ENCODE peak calls at places on chromosome 7, in five cellular contexts. One of them, this sample, is unnamed.

GRCh38 chr7:117873056-117873932 is at the start of gene CTTNBP2:
- DNase-seq in GM12878: no peak
- DNase-seq in right lobe of liver: peak; percentile 69
- DNase-seq in testis: peak; percentile 58
- DNase-seq in esophagus squamous epithelium: no peak
- DNase-seq in this sample: peak; percentile 45

GRCh38 chr7:20214787-20215669 is 2.2 kb downstream of the MACC1 start:
- DNase-seq in GM12878: no peak
- DNase-seq in right lobe of liver: no peak
- DNase-seq in testis: no peak
- DNase-seq in esophagus squamous epithelium: no peak
- DNase-seq in this sample: no peak

GRCh38 chr7:32020760-32021159 is 49.4 kb downstream of the PDE1C start:
- DNase-seq in GM12878: no peak
- DNase-seq in right lobe of liver: no peak
- DNase-seq in testis: no peak
- DNase-seq in esophagus squamous epithelium: no peak
- DNase-seq in this sample: no peak

GRCh38 chr7:98409843-98410242 is 9.0 kb upstream of the BAIAP2L1 start:
- DNase-seq in GM12878: no peak
- DNase-seq in right lobe of liver: no peak
- DNase-seq in testis: no peak
- DNase-seq in esophagus squamous epithelium: no peak
- DNase-seq in this sample: no peak

GRCh38 chr7:7237978-7238267 is 55.6 kb downstream of the C1GALT1 start:
- DNase-seq in GM12878: no peak
- DNase-seq in right lobe of liver: no peak
- DNase-seq in testis: no peak
- DNase-seq in esophagus squamous epithelium: no peak
- DNase-seq in this sample: no peak

GRCh38 chr7:139943391-139943790 is 114.3 kb downstream of the TBXAS1 start:
- DNase-seq in GM12878: no peak
- DNase-seq in right lobe of liver: no peak
- DNase-seq in testis: no peak
- DNase-seq in esophagus squamous epithelium: no peak
- DNase-seq in this sample: no peak

GRCh38 chr7:115216652-115217051 is 294.8 kb downstream of the MDFIC start:
- DNase-seq in GM12878: no peak
- DNase-seq in right lobe of liver: no peak
- DNase-seq in testis: no peak
- DNase-seq in esophagus squamous epithelium: no peak
- DNase-seq in this sample: no peak

GRCh38 chr7:41143074-41143473 is 559.8 kb downstream of the INHBA start:
- DNase-seq in GM12878: no peak
- DNase-seq in right lobe of liver: no peak
- DNase-seq in testis: no peak
- DNase-seq in esophagus squamous epithelium: no peak
- DNase-seq in this sample: no peak

GRCh38 chr7:151179946-151180345 is 7.1 kb downstream of the ASB10 start:
- DNase-seq in GM12878: no peak
- DNase-seq in right lobe of liver: no peak
- DNase-seq in testis: no peak
- DNase-seq in esophagus squamous epithelium: no peak
- DNase-seq in this sample: no peak

GRCh38 chr7:69847921-69848612 is 249.8 kb downstream of the AUTS2 start:
- DNase-seq in GM12878: no peak
- DNase-seq in right lobe of liver: no peak
- DNase-seq in testis: no peak
- DNase-seq in esophagus squamous epithelium: no peak
- DNase-seq in this sample: no peak

GRCh38 chr7:105580022-105580740 is 1.1 kb downstream of the EFCAB10 start:
- DNase-seq in GM12878: no peak
- DNase-seq in right lobe of liver: no peak
- DNase-seq in testis: no peak
- DNase-seq in esophagus squamous epithelium: no peak
- DNase-seq in this sample: no peak

GRCh38 chr7:158442260-158442659 is 145.4 kb downstream of the PTPRN2 start:
- DNase-seq in GM12878: no peak
- DNase-seq in right lobe of liver: no peak
- DNase-seq in testis: no peak
- DNase-seq in esophagus squamous epithelium: no peak
- DNase-seq in this sample: no peak

GRCh38 chr7:26993816-26994810 is 101.7 kb downstream of the HOXA1 start:
- DNase-seq in GM12878: no peak
- DNase-seq in right lobe of liver: no peak
- DNase-seq in testis: no peak
- DNase-seq in esophagus squamous epithelium: no peak
- DNase-seq in this sample: no peak

DNA sequence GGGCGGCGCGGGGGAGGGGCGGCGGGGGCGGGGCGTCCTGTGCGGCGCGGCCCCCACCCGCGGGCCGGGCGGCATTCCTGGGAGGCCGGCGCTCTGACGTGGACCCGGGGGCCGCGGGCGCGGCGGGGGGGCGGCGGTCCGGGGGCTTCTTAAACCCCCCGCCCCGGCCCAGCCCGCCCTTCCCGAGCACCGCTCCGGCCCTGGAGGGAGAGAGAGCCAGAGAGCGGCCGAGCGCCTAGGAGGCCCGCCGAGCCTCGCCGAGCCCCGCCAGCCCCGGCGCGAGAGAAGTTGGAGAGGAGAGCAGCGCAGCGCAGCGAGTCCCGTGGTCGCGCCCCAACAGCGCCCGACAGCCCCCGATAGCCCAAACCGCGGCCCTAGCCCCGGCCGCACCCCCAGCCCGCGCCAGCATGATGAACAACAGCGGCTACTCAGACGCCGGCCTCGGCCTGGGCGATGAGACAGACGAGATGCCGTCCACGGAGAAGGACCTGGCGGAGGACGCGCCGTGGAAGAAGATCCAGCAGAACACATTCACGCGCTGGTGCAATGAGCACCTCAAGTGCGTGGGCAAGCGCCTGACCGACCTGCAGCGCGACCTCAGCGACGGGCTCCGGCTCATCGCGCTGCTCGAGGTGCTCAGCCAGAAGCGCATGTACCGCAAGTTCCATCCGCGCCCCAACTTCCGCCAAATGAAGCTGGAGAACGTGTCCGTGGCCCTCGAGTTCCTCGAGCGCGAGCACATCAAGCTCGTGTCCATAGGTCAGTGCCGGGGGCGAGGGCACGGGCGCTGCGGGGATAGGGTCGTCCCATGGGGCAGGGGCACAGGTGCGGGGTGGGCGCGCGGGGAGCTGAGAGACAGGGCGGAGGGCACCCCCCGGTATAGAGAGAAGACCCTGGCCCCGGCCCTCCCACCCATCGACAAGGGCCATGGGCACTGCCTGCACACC is at the start of gene FLNC:
- DNase-seq in GM12878: no peak
- DNase-seq in right lobe of liver: peak; percentile 48
- DNase-seq in testis: peak; percentile 54
- DNase-seq in esophagus squamous epithelium: no peak
- DNase-seq in this sample: peak; percentile 50
- TF ChIP-seq POLR2A in GM12878: no peak
- TF ChIP-seq POLR2A in right lobe of liver: no peak
- TF ChIP-seq POLR2A in testis: no peak
- TF ChIP-seq POLR2A in esophagus squamous epithelium: peak; percentile 39
- TF ChIP-seq POLR2A in this sample: no peak

GRCh38 chr7:5423272-5423843 is at the start of gene TNRC18:
- DNase-seq in GM12878: no peak
- DNase-seq in right lobe of liver: peak; percentile 55
- DNase-seq in testis: peak; percentile 43
- DNase-seq in esophagus squamous epithelium: no peak
- DNase-seq in this sample: peak; percentile 34
- TF ChIP-seq POLR2A in GM12878: no peak
- TF ChIP-seq POLR2A in right lobe of liver: peak; percentile 34
- TF ChIP-seq POLR2A in testis: no peak
- TF ChIP-seq POLR2A in esophagus squamous epithelium: peak; percentile 76
- TF ChIP-seq POLR2A in this sample: no peak

GRCh38 chr7:73833251-73833919 is 2.6 kb downstream of the CLDN4 start:
- DNase-seq in GM12878: no peak
- DNase-seq in right lobe of liver: no peak
- DNase-seq in testis: no peak
- DNase-seq in esophagus squamous epithelium: no peak
- DNase-seq in this sample: no peak
- TF ChIP-seq POLR2A in GM12878: no peak
- TF ChIP-seq POLR2A in right lobe of liver: no peak
- TF ChIP-seq POLR2A in testis: no peak
- TF ChIP-seq POLR2A in esophagus squamous epithelium: no peak
- TF ChIP-seq POLR2A in this sample: no peak

GRCh38 chr7:16644624-16644986 is 949 bp downstream of the ANKMY2 start:
- DNase-seq in GM12878: no peak
- DNase-seq in right lobe of liver: peak; percentile 64
- DNase-seq in testis: peak; percentile 64
- DNase-seq in esophagus squamous epithelium: no peak
- DNase-seq in this sample: peak; percentile 57
- TF ChIP-seq POLR2A in GM12878: no peak
- TF ChIP-seq POLR2A in right lobe of liver: no peak
- TF ChIP-seq POLR2A in testis: no peak
- TF ChIP-seq POLR2A in esophagus squamous epithelium: no peak
- TF ChIP-seq POLR2A in this sample: no peak

DNA sequence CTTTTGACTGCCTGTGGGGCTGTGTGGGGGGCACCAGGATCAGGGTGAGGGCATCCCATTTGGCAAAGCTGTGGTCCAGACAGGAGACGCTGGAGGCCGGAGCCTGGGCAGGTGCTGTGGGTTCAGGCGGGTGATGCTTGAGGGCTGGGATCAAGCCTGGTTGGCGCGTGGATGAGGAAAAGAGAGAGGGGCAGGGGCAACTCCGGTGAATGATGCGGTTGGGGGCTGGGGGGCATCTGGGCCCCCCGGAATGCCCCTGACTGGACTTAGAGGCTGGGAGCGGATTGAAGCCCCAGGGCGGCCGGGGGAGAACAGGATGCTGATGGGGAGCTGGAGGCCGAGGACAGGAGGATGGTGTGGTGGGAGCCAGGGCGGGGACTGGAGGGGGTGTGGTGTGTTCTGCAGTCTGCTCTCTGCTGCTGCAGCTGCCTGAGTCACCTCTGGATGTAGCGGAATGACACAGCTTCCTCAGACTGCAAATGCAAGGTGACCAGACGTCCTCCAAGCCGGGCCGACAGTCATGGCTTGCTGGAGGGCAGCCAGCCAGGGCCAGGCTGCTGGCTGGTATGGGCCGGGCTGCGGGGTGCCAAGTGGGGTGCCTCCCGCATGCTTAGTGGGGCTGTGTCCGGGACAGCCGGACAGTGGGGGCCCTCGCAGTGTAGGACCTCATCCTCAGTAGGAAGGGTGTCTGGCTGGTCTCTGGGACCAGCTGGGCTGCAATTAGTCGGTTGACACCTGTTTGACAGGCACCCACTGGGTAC is 3.2 kb downstream of the MAFK start:
- DNase-seq in GM12878: no peak
- DNase-seq in right lobe of liver: peak; percentile 41
- DNase-seq in testis: no peak
- DNase-seq in esophagus squamous epithelium: no peak
- DNase-seq in this sample: peak; percentile 67
- TF ChIP-seq POLR2A in GM12878: no peak
- TF ChIP-seq POLR2A in right lobe of liver: no peak
- TF ChIP-seq POLR2A in testis: no peak
- TF ChIP-seq POLR2A in esophagus squamous epithelium: no peak
- TF ChIP-seq POLR2A in this sample: no peak

GRCh38 chr7:83159731-83160130 is 3.0 kb downstream of the PCLO start:
- DNase-seq in GM12878: no peak
- DNase-seq in right lobe of liver: no peak
- DNase-seq in testis: no peak
- DNase-seq in esophagus squamous epithelium: no peak
- DNase-seq in this sample: no peak

GRCh38 chr7:83166781-83167180 is 4.1 kb upstream of the PCLO start:
- DNase-seq in GM12878: no peak
- DNase-seq in right lobe of liver: no peak
- DNase-seq in testis: no peak
- DNase-seq in esophagus squamous epithelium: no peak
- DNase-seq in this sample: no peak

GRCh38 chr7:83161186-83161585 is 1.5 kb downstream of the PCLO start:
- DNase-seq in GM12878: no peak
- DNase-seq in right lobe of liver: no peak
- DNase-seq in testis: no peak
- DNase-seq in esophagus squamous epithelium: no peak
- DNase-seq in this sample: no peak

GRCh38 chr7:83161851-83162401 is 758 bp downstream of the PCLO start:
- DNase-seq in GM12878: no peak
- DNase-seq in right lobe of liver: no peak
- DNase-seq in testis: peak; percentile 37
- DNase-seq in esophagus squamous epithelium: no peak
- DNase-seq in this sample: no peak

DNA sequence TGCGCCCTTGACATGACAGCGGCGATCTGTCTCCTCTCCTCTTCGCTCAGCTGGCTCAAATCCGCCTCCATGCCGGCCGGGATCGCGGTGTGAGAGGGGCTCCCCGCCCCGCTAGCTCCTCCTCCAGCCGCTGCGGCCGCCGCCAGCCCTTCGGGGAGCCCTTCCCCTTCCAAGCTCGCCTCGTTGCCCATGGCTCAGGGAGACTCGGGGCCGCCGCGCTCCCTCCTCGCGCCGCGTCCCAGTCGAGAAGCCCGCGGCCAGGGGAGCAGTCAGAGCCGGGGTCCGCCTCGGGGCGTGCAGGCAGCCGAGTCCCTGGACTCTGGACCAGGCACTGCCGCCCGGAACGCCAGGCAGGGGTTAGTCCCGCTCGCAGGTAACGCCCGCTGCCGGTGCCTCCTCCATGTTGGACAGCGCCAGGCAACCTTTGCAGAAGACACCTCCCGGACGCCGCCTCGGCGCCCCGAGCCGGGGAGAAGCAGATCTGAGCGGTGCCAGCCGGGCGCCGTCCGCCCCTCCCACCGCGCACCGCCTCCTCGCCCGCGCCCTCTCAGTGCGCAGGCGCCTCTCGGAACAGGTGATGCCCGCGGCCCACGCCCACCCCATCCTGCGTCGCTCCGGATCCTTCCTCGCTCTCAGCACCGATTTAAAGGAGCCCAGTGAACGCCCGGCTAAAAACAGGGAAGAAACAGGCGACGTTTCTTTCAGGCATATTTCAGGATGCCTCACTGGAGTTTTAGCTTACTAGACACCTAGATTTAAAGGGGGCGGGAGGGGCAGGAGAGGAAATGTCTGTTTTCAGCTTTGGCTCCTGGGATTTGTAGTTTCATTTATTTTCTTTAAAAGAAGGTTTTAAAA is at the start of gene PCLO:
- DNase-seq in GM12878: no peak
- DNase-seq in right lobe of liver: peak; percentile 56
- DNase-seq in testis: peak; percentile 92
- DNase-seq in esophagus squamous epithelium: no peak
- DNase-seq in this sample: peak; percentile 90
- TF ChIP-seq POLR2A in GM12878: peak; percentile 49
- TF ChIP-seq POLR2A in right lobe of liver: no peak
- TF ChIP-seq POLR2A in testis: peak; percentile 4
- TF ChIP-seq POLR2A in esophagus squamous epithelium: no peak
- TF ChIP-seq POLR2A in this sample: no peak

This sample was measured in stomach.